ENCODE peak calls at places on chromosome 3, in eight cellular contexts. U is Panc1, L is neuronal stem cell, P is K562, Z is heart right ventricle, Q is cardiac muscle cell, S is GM23248, K is lower lobe of right lung. I is an unnamed sample.
A peak's percentile ranks its signal among the peaks of the same experiment; 100 is the strongest.

GRCh38 chr3:14286887-14287496 is 108.4 kb downstream of the LSM3 start:
- DNase-seq in K (no peak), Z (no peak), S (no peak), P (no peak), Q (no peak), U (no peak), L (no peak), I (no peak)

GRCh38 chr3:158105710-158106438 is at the start of gene SHOX2:
- DNase-seq in Z (peak; percentile 19), L (no peak), Q (peak; percentile 70), U (no peak), S (peak; percentile 83), P (peak; percentile 64), K (peak; percentile 47), I (no peak)

GRCh38 chr3:127669541-127670228 is 3.1 kb upstream of the ABTB1 start:
- DNase-seq in S (no peak), P (no peak), Z (no peak), Q (no peak), L (no peak), K (no peak), U (no peak), I (no peak)

GRCh38 chr3:60809857-60810256 is 441.4 kb downstream of the FHIT start:
- DNase-seq in L (no peak), P (no peak), K (no peak), Q (peak; percentile 6), U (no peak), S (peak; percentile 49), Z (no peak), I (no peak)

GRCh38 chr3:43345877-43346276 is 59.5 kb downstream of the SNRK start:
- DNase-seq in S (peak; percentile 53), K (no peak), Z (no peak), P (no peak), U (no peak), L (no peak), Q (peak; percentile 14), I (no peak)

GRCh38 chr3:138849541-138849940 is 14.8 kb upstream of the PIK3CB start:
- DNase-seq in Z (no peak), L (no peak), P (no peak), K (no peak), U (no peak), Q (peak; percentile 17), S (no peak), I (no peak)

GRCh38 chr3:27312044-27312668 is 57.0 kb downstream of the NEK10 start:
- DNase-seq in Q (peak; percentile 80), L (peak; percentile 58), Z (no peak), P (peak; percentile 25), S (peak; percentile 74), U (peak; percentile 76), K (no peak), I (peak; percentile 68)

GRCh38 chr3:158165730-158166129 is 55.8 kb downstream of the RSRC1 start:
- DNase-seq in Q (peak; percentile 12), S (peak; percentile 26), P (no peak), U (no peak), L (no peak), K (no peak), Z (no peak), I (no peak)

GRCh38 chr3:145776782-145777408 is 384.1 kb downstream of the PLOD2 start:
- DNase-seq in U (peak; percentile 28), Z (peak; percentile 21), Q (peak; percentile 86), K (no peak), S (peak; percentile 69), L (peak; percentile 39), P (peak; percentile 3), I (no peak)

GRCh38 chr3:29438580-29438979 is 157.7 kb downstream of the RBMS3 start:
- DNase-seq in P (no peak), U (no peak), Z (no peak), K (no peak), Q (no peak), L (no peak), S (no peak), I (no peak)
- H3K4me1 ChIP-seq in P (no peaks in the 10 kb centered on the region), U (no peaks in the 10 kb centered on the region), Z (peaks cover 10% of the 10 kb centered on the region), K (peaks cover 17% of the 10 kb centered on the region), Q (peaks cover 14% of the 10 kb centered on the region), L (peaks cover 5% of the 10 kb centered on the region), S (peaks cover 10% of the 10 kb centered on the region), I (no peaks in the 10 kb centered on the region)

GRCh38 chr3:31917303-31917903 is 63.7 kb downstream of the OSBPL10 start:
- DNase-seq in P (no peak), L (no peak), Q (no peak), U (no peak), S (no peak), K (no peak), Z (no peak), I (peak; percentile 8)
- H3K4me3 ChIP-seq in P (no peak overlapping the region), L (no peak overlapping the region), Q (no peak overlapping the region), U (no peak overlapping the region), S (no peak overlapping the region), K (peak overlapping the region; percentile 22), Z (no peak overlapping the region), I (peak overlapping the region; percentile 33)

DNA sequence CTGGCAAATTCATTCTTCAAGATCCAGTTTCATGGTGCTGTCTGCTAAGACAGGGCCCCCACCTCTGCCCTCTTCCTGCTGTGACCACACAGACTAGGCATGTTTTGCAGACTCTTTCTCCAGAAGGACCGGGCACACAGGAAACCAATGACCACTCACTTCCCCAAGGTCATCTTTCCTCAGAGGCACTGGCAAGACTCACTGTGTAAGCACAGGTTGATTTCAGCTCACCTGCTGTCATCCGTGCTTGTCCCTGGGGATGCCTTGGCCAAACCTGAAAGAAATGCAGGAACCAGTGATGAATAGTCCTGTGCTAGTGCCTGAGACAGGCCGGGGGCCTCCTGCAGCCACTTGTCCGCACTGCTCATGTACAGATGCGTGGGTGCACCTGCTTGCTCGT is 33.5 kb downstream of the ALS2CL start:
- DNase-seq in K (no peak), L (no peak), Q (no peak), P (no peak), U (no peak), Z (no peak), S (peak; percentile 11), I (no peak)
- H3K4me1 ChIP-seq in K (peaks cover 9% of the 10 kb centered on the region), L (peaks cover 42% of the 10 kb centered on the region), Q (peaks cover 11% of the 10 kb centered on the region), P (no peaks in the 10 kb centered on the region), U (no peaks in the 10 kb centered on the region), Z (peaks cover 48% of the 10 kb centered on the region), S (peaks cover 4% of the 10 kb centered on the region), I (no peaks in the 10 kb centered on the region)

GRCh38 chr3:111859061-111859973 is at the start of gene PHLDB2:
- DNase-seq in Z (peak; percentile 88), S (peak; percentile 91), Q (peak; percentile 87), K (peak; percentile 67), U (no peak), L (peak; percentile 85), P (no peak), I (peak; percentile 40)
- H3K4me3 ChIP-seq in Z (peak within 1 kb of the TSS; percentile 82), S (peak within 1 kb of the TSS; percentile 81), Q (peak within 1 kb of the TSS; percentile 64), K (peak within 1 kb of the TSS; percentile 73), U (peak within 1 kb of the TSS; percentile 83), L (peak within 1 kb of the TSS; percentile 78), P (no peak within 1 kb of the TSS), I (peak within 1 kb of the TSS; percentile 90)

GRCh38 chr3:120024103-120024502 is 70.1 kb downstream of the GSK3B start:
- DNase-seq in P (no peak), L (no peak), Q (no peak), K (no peak), U (no peak), S (no peak), Z (no peak), I (no peak)
- H3K4me1 ChIP-seq in P (peaks cover 4% of the 10 kb centered on the region), L (no peaks in the 10 kb centered on the region), Q (peaks cover 20% of the 10 kb centered on the region), K (peaks cover 26% of the 10 kb centered on the region), U (no peaks in the 10 kb centered on the region), S (peaks cover 23% of the 10 kb centered on the region), Z (peaks cover 55% of the 10 kb centered on the region), I (peaks cover 17% of the 10 kb centered on the region)

GRCh38 chr3:25429441-25429907 is 1.4 kb downstream of the RARB start:
- DNase-seq in U (no peak), P (no peak), L (no peak), S (no peak), K (no peak), Z (no peak), Q (peak; percentile 15), I (no peak)
- H3K4me3 ChIP-seq in U (no peak overlapping the region), P (no peak overlapping the region), L (peak overlapping the region; percentile 53), S (no peak overlapping the region), K (peak overlapping the region; percentile 60), Z (peak overlapping the region; percentile 58), Q (peak overlapping the region; percentile 81), I (no peak overlapping the region)

DNA sequence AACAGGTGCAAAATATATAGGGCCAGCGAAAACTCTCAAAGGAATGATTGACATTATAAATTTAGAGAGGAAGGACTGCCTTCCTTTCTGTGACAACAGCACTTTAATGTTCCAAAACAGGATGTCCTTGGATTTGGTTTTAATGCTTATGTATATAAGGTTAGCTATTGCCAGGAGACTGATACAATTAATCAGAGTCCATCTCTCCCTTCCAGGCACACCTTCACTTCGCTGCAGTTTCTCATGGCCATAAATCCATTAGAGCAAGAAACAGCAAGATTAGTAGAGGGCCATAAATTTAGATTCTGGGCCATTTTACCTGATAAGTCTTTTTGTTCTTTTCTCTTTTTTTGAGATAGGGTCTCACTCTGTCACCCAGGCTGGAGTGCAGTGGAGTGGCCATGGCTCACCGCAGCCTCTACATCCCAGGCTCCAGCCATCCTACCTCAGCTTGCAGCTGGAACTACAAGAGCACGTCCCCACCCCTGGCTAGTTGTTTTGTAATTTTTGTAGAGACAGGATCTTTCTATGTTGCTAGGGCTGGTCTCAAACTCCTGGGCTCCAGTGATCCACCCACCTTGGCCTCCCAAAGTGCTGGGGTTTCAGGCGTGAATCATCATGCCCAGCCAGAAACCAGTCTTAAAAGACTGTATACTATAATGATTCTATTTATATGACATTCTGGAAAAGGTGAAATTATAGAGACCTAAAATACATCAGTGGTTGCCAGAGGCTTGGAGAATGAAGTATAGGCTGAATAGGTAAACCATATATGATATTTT is 15.7 kb upstream of the TFRC start:
- DNase-seq in L (no peak), Z (no peak), P (no peak), S (no peak), Q (no peak), U (no peak), K (no peak), I (no peak)
- H3K4me1 ChIP-seq in L (no peaks in the 10 kb centered on the region), Z (peaks cover 10% of the 10 kb centered on the region), P (peaks cover 4% of the 10 kb centered on the region), S (no peaks in the 10 kb centered on the region), Q (no peaks in the 10 kb centered on the region), U (no peaks in the 10 kb centered on the region), K (no peaks in the 10 kb centered on the region), I (no peaks in the 10 kb centered on the region)

DNA sequence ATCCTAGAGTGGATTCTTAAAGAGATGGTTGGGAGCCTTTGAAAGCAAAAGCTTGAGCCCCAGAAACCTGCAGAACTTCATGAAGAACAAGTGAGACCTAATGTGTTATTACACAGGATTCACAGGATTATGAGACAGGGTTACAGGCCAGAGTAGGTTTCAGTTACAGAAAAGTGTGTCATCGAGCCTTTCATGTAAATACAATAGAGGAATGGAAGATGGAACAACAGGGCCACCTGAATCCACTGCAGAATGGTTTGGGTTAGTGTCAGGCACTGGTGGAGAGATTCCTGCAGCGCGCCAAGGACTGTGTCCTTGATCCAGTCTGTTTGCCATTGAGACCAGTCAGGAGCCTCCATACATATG is 85.9 kb downstream of the OXNAD1 start:
- DNase-seq in Z (no peak), K (no peak), P (no peak), Q (no peak), S (peak; percentile 46), U (no peak), L (no peak), I (no peak)
- H3K4me3 ChIP-seq in Z (no peak overlapping the region), K (no peak overlapping the region), P (no peak overlapping the region), Q (no peak overlapping the region), S (no peak overlapping the region), U (no peak overlapping the region), L (no peak overlapping the region), I (no peak overlapping the region)

DNA sequence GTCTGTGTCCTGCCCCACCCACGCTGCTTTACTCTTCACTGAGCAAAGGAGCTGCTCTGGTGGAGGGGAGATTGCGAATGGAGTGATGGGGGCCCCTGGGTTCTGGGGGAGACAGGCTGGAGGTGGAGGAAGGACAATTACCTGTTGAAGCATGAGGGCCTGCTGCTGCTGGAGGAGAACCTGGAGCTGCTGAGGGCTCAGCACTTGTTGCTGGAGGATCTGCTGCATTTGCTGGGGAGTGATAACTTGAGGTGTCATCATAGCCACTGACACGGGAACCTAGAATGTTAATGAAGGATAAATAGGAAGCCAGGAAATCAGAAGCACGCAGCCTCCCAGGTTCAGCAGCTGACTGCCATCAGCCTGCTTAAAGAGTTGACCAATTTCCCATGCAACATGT is 530.0 kb downstream of the FOXP1 start:
- DNase-seq in S (no peak), L (no peak), Z (no peak), Q (no peak), P (no peak), U (no peak), K (no peak), I (no peak)
- H3K4me1 ChIP-seq in S (peaks cover 50% of the 10 kb centered on the region), L (peaks cover 12% of the 10 kb centered on the region), Z (peaks cover 99% of the 10 kb centered on the region), Q (peaks cover 49% of the 10 kb centered on the region), P (no peaks in the 10 kb centered on the region), U (no peaks in the 10 kb centered on the region), K (peaks cover 100% of the 10 kb centered on the region), I (peaks cover 100% of the 10 kb centered on the region)

I was measured in CD4-positive, CD25-positive, alpha-beta regulatory T cell.